ENCODE peak calls at places on chromosomes 5 and 9, in seven cellular contexts. E is A549, U is esophagus squamous epithelium, I is lung, L is cardiac muscle cell, Z is tibial artery, V is HepG2. J is an unnamed sample.

GRCh38 chr5:151695464-151695863 is 8.7 kb upstream of the SPARC start:
- DNase-seq in Z (no peak), E (no peak), L (no peak), V (no peak), U (no peak), I (no peak), J (no peak)

GRCh38 chr5:113043491-113043931 is 66.9 kb downstream of the DCP2 start:
- DNase-seq in E (no peak), Z (no peak), I (no peak), L (peak), V (peak), U (no peak), J (peak)

GRCh38 chr5:111734013-111734412 is 23.0 kb downstream of the NREP start:
- DNase-seq in I (no peak), U (no peak), V (no peak), E (no peak), L (peak), Z (no peak), J (no peak)

GRCh38 chr9:92001244-92001643 is 51.2 kb upstream of the ROR2 start:
- DNase-seq in E (no peak), U (no peak), I (peak), Z (no peak), L (peak), V (no peak), J (no peak)

GRCh38 chr5:9546973-9547947 is 1.4 kb upstream of the SEMA5A start:
- DNase-seq in I (peak), E (no peak), V (no peak), L (peak), U (no peak), Z (no peak), J (no peak)

GRCh38 chr9:119458068-119458467 is 88.8 kb upstream of the BRINP1 start:
- DNase-seq in E (no peak), I (no peak), U (no peak), V (no peak), L (no peak), Z (no peak), J (no peak)

GRCh38 chr9:72753261-72753893 is 199.5 kb downstream of the ALDH1A1 start:
- DNase-seq in E (peak), I (no peak), U (no peak), L (peak), Z (no peak), V (no peak), J (peak)

GRCh38 chr5:138610468-138611294 is 35.5 kb upstream of the HSPA9 start:
- DNase-seq in U (no peak), V (no peak), E (peak), I (no peak), L (peak), Z (no peak), J (peak)

GRCh38 chr5:55108651-55109050 is 6.2 kb downstream of the GZMA start:
- DNase-seq in U (no peak), L (no peak), V (no peak), Z (no peak), I (no peak), E (no peak), J (no peak)

GRCh38 chr5:174736777-174737176 is 12.4 kb downstream of the MSX2 start:
- DNase-seq in I (no peak), E (no peak), V (no peak), U (no peak), Z (no peak), L (no peak), J (no peak)

GRCh38 chr9:86485359-86485758 is 131.1 kb upstream of the TUT7 start:
- DNase-seq in L (no peak), Z (no peak), E (no peak), V (no peak), I (no peak), U (no peak), J (no peak)

GRCh38 chr5:132839426-132840301 is 9.2 kb upstream of the SHROOM1 start:
- DNase-seq in V (peak), Z (no peak), L (peak), E (no peak), I (no peak), U (no peak), J (no peak)

GRCh38 chr9:94823710-94824109 is 97.2 kb downstream of the AOPEP start:
- DNase-seq in I (no peak), E (no peak), Z (no peak), V (no peak), U (no peak), L (no peak), J (no peak)

GRCh38 chr5:173178369-173178910 is 34.1 kb downstream of the BNIP1 start:
- DNase-seq in Z (no peak), U (no peak), V (no peak), L (no peak), I (no peak), E (no peak), J (no peak)

GRCh38 chr5:116579139-116579538 is 4.5 kb upstream of the SEMA6A start:
- DNase-seq in L (no peak), U (no peak), V (peak), E (no peak), I (no peak), Z (no peak), J (no peak)

GRCh38 chr5:116578676-116579075 is 4.1 kb upstream of the SEMA6A start:
- DNase-seq in L (no peak), E (no peak), U (no peak), V (peak), I (no peak), Z (no peak), J (no peak)

GRCh38 chr5:116575635-116576042 is 1.0 kb upstream of the SEMA6A start:
- DNase-seq in L (no peak), Z (peak), V (no peak), E (no peak), U (no peak), I (no peak), J (peak)

GRCh38 chr5:116576043-116576713 is 1.6 kb upstream of the SEMA6A start:
- DNase-seq in L (peak), I (peak), Z (peak), E (peak), U (no peak), V (peak), J (peak)

DNA sequence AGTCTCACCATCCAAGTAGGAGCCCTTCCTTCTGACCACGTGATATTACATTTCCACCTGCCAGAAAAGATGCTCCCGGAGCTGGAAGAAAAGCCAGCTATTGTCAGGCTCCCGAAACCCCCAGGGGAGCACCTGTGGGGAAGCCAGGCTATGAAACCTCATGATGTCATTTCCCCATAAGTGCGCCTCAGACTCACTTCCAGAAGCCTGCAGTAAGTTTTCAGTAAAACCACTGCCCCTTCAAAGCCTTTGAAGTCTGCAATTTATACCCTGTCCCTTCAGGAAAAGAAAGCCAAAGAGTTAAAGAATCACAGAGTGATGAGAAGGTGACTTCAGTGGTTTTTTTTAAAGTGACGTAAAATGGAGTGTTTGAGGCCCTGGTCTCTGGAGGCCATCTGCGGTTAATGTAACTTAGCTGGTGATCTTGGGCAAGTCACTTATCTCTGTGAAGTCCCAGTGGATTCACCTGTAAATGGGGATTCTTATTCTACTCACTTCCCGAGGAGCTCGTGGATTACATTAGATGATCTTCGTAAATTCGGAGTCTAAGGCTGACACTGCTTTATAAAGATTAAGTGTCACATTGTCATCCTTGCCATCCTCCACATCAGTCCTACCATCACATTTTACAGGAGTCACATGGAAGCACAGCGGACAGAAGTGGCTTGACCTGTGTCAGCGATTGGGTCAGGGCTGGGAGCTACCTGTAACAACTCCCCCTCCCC is 2.6 kb upstream of the SEMA6A start:
- DNase-seq in U (no peak), E (no peak), Z (no peak), V (no peak), L (no peak), I (no peak), J (no peak)
- H3K4me3 ChIP-seq in U (no peak), E (no peak), Z (no peak), V (no peak), L (no peak), I (no peak), J (peak)

GRCh38 chr9:109801484-109801883 is 21.5 kb downstream of the PALM2AKAP2 start:
- DNase-seq in E (no peak), I (no peak), L (no peak), V (no peak), Z (no peak), U (no peak), J (no peak)
- H3K27ac ChIP-seq in E (no peak), I (no peak), L (peak), V (no peak), Z (peak), U (no peak), J (no peak)

GRCh38 chr9:120531683-120532300 is 48.2 kb downstream of the CDK5RAP2 start:
- DNase-seq in Z (no peak), U (no peak), L (peak), I (peak), E (peak), V (peak), J (no peak)
- TF ChIP-seq CTCF in Z (no peak), U (peak), L (peak), I (no peak), E (peak), V (peak), J (peak)

GRCh38 chr5:139787257-139787567 is 8.4 kb upstream of the PSD2 start:
- DNase-seq in E (no peak), V (no peak), I (no peak), U (no peak), Z (no peak), L (no peak), J (no peak)
- H3K4me3 ChIP-seq in E (no peak), V (no peak), I (no peak), U (peak), Z (peak), L (no peak), J (no peak)

GRCh38 chr5:150066901-150067396 is 19.4 kb downstream of the CSF1R start:
- DNase-seq in E (no peak), Z (peak), L (peak), I (no peak), V (no peak), U (no peak), J (no peak)
- H3K27ac ChIP-seq in E (peak), Z (peak), L (no peak), I (no peak), V (no peak), U (no peak), J (no peak)

DNA sequence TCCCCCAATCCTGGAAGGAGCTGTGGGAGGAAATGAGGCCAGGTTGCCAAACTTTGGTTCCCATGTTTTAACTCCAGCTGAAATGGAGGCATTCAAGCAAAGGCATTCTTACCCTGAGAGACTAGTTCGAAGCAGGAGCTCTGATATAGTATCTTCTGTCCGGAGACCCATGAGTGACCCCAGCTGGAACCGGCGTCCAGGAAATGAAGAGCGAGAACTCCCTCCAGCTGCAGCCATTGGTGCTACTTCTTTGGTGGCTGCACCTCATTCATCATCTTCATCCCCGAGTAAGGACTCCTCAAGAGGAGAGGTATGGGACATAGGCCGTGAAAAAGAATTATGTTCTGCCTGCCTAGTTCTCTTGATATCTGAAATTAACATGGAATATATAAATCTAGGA is 75.7 kb downstream of the GAPVD1 start:
- DNase-seq in L (peak), I (no peak), E (no peak), V (no peak), U (no peak), Z (no peak), J (no peak)
- TF ChIP-seq CTCF in L (no peak), I (no peak), E (no peak), V (peak), U (no peak), Z (no peak), J (no peak)

DNA sequence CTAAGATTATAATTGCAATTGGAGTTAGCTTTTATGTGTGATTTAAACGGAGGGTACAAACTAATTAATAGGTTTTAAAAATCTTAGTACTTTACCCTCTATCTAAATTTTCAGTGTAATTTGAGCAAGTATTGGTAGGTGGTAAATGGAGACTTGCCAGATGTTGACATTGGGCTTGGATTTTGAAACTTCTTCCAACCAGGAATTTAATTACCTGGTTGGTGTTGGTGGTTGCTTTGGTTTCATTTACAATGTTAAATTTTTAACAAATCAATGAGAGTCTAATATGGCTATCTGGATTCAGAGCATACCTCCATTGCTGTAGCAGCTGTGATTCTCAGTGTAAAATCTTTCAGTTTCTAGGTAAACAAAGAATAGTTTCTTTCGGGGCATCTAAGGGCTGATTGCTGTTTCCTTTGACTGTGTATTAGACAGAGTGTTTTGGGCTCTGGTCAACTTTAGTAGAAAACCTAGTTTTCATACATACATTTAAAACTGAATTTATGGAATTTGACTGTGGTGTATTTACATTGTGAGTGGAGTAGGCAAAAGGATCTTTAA is 1.9 kb downstream of the DAPK1 start:
- DNase-seq in Z (no peak), V (no peak), L (no peak), E (no peak), U (no peak), I (no peak), J (no peak)
- H3K4me3 ChIP-seq in Z (peak), V (peak), L (peak), E (peak), U (peak), I (no peak), J (peak)

GRCh38 chr5:177458122-177458681 is 11.6 kb downstream of the PRR7 start:
- DNase-seq in Z (no peak), I (no peak), V (no peak), U (no peak), L (no peak), E (no peak), J (no peak)

GRCh38 chr5:177459819-177460628 is 13.4 kb downstream of the DBN1 start:
- DNase-seq in E (no peak), L (no peak), Z (no peak), I (no peak), U (no peak), V (no peak), J (no peak)

GRCh38 chr5:177458912-177459350 is 12.3 kb downstream of the PRR7 start:
- DNase-seq in V (no peak), I (no peak), L (peak), U (no peak), Z (no peak), E (no peak), J (peak)

GRCh38 chr5:177457239-177458121 is 10.9 kb downstream of the PRR7 start:
- DNase-seq in I (peak), L (peak), E (peak), Z (peak), U (peak), V (peak), J (peak)

DNA sequence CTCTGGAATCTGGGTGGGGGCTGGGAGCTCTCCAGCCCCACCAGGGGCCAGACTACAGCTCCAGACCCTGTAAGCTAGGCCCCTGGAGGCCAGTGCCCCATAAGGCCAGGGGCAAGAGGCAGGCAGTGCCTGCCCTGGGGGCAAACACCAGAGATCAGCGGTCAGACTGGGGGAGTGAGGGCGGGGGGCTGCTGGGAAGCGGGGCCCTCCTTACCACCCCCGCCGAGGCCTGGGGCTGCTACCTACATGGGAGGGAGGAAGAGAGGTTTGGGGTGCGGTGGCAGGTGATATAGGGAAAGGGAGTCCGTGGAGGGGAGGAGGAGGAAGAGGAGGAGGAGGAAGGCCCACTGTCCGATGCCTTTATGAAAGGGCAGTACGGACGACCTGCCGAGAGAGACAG is 12.7 kb downstream of the PRR7 start:
- DNase-seq in Z (no peak), E (no peak), L (no peak), U (no peak), I (no peak), V (no peak), J (no peak)
- H3K27ac ChIP-seq in Z (no peak), E (no peak), L (no peak), U (no peak), I (no peak), V (no peak), J (no peak)

DNA sequence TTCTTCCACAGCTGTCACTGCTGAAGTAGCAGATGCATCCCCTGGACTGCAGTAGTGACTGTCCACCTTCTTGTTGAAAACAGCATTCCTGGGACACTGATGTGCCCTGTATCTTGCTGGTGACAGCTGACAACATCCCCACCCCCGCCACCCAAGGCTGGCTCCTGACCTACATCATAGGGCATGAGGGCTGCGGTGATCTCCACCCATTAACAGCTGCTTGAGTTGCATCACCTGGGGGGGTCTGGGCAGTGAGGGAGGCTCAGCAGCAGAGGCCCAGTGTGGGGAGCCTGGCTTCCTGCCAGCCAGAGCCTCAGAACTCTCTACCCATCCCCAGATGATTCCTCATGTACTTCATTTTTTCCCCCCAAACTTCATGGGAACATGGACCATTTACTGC is 4.1 kb downstream of the PRUNE2 start:
- DNase-seq in Z (no peak), I (no peak), E (no peak), U (no peak), L (no peak), V (no peak), J (no peak)
- TF ChIP-seq CTCF in Z (no peak), I (no peak), E (no peak), U (no peak), L (no peak), V (no peak), J (no peak)